ENCODE peak calls at places on chromosomes 6 and 20, in eight cellular contexts. T is lower lobe of right lung, Z is coronary artery, O is psoas muscle, G is type B pancreatic cell, V is heart left ventricle, N is tibial artery, H is left lung. A is an unnamed sample.

GRCh38 chr20:38196592-38196991 is 31.5 kb upstream of the TGM2 start:
- DNase-seq in T (peak), Z (peak), O (peak), G (no peak), V (peak), N (peak), H (peak), A (no peak)

GRCh38 chr6:41200901-41201783 is at the start of gene TREML2:
- DNase-seq in T (peak), Z (no peak), O (no peak), G (no peak), V (no peak), N (no peak), H (no peak), A (peak)

GRCh38 chr6:130524552-130524951 is 158.7 kb downstream of the TMEM200A start:
- DNase-seq in T (no peak), Z (no peak), O (no peak), G (no peak), V (no peak), N (no peak), H (no peak), A (peak)

GRCh38 chr20:23320317-23320716 is 30.3 kb upstream of the NXT1 start:
- DNase-seq in T (no peak), Z (no peak), O (no peak), G (no peak), V (no peak), N (no peak), H (no peak), A (no peak)

GRCh38 chr6:43856005-43856765 is 86.2 kb downstream of the VEGFA start:
- DNase-seq in T (peak), Z (no peak), O (peak), G (no peak), V (no peak), N (no peak), H (no peak), A (no peak)

GRCh38 chr6:119096683-119097310 is 18.3 kb upstream of the FAM184A start:
- DNase-seq in T (no peak), Z (peak), O (peak), G (no peak), V (peak), N (peak), H (peak), A (no peak)

GRCh38 chr20:33199026-33199425 is 18.1 kb upstream of the BPIFA3 start:
- DNase-seq in T (no peak), Z (no peak), O (no peak), G (no peak), V (no peak), N (no peak), H (no peak), A (no peak)

GRCh38 chr6:13354331-13355042 is 26.1 kb upstream of the TBC1D7 start:
- DNase-seq in T (no peak), Z (no peak), O (no peak), G (no peak), V (no peak), N (no peak), H (no peak), A (no peak)

GRCh38 chr6:117615981-117616961 is 14.0 kb upstream of the GOPC start:
- DNase-seq in T (no peak), Z (no peak), O (no peak), G (no peak), V (no peak), N (no peak), H (no peak), A (peak)

GRCh38 chr20:24657211-24657610 is 187.8 kb downstream of the SYNDIG1 start:
- DNase-seq in T (no peak), Z (no peak), O (no peak), G (no peak), V (no peak), N (peak), H (no peak), A (no peak)
- TF ChIP-seq CTCF in T (no peak), Z (no peak), O (no peak), G (no peak), V (no peak), N (peak), H (no peak), A (no peak)

DNA sequence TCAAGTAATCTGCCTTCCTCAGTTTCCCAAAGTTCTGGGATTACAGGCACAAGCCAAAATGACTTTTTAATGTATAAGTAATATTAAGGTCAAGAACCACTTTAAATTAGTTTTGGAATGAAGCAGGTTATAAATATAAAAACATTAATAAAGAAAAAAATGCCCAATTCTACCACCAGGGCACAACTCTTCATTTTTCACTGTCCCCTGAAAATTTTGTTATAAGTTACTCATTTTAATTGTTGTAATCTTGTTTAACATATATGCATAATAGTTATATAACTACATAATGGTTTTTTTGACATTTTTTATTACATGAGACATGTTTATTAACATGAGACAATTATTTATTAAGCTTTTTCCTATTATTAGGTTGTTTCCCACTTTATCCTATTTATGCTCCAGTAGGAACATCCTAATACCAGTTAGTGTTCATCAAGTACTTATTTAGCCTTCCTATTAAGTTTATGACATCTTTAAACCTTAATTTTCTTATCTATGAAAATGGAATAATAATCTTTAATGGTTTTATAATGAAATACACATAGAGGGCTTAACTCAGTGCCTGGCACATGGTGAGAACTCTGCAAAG is 182.1 kb upstream of the SCGN start:
- DNase-seq in T (no peak), Z (no peak), O (no peak), G (no peak), V (no peak), N (no peak), H (no peak), A (no peak)
- TF ChIP-seq CTCF in T (no peak), Z (no peak), O (no peak), G (peak), V (no peak), N (no peak), H (no peak), A (peak)

GRCh38 chr6:116615937-116616756 is at the start of gene RSPH4A:
- DNase-seq in T (peak), Z (peak), O (peak), G (peak), V (peak), N (peak), H (peak), A (peak)
- TF ChIP-seq CTCF in T (no peak), Z (no peak), O (no peak), G (peak), V (peak), N (no peak), H (no peak), A (no peak)

DNA sequence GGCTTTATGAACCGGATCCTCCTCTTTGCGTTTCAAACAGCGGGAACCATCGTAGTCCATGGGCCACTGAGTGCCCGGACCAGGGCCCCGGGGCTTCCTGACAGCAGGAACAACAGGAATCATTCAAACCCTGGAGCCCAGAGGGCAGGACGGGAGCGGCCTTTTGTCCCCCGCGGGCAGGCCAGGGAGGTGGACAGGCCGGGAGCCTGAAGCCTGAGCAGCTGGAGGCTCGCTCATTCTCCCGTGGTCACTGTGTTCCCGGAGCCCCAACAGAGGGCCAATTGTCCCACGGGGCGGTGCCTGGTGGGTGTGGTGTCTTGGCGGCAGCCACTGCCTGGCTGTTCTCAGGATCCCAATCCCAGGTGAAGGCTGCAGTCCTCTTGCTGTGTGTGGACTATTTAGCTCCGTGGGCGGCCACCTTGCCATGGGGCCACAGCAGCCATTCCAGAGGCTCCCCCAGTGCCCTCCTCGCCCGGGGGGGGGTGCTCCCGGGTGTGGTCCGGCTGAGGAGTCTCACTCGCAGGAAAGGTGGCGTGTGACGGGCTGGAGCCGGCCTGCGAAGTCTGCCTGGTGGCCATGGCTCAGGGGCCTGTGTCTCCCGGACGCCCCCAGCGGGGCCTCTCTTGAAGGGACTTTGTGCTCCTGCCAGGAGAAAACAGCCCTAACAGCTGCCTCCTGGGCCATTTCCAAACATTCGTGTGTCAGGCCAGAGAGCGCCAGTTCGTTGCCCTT is 77.2 kb upstream of the BHLHE23 start:
- DNase-seq in T (peak), Z (no peak), O (peak), G (no peak), V (peak), N (peak), H (peak), A (no peak)
- TF ChIP-seq CTCF in T (no peak), Z (no peak), O (no peak), G (no peak), V (no peak), N (no peak), H (no peak), A (no peak)